ENCODE peak calls at places on chromosome 19, in four cellular contexts. C is EL, E is right cardiac atrium, R is amygdala. Q is an unnamed sample.

GRCh38 chr19:43997631-43998290 is 5.0 kb upstream of the ZNF230 start:
- DNase-seq in C (peak; percentile 35), E (peak; percentile 53), R (no peak), Q (peak; percentile 50)

GRCh38 chr19:34598217-34599155 is 78.5 kb downstream of the SCGB2B2 start:
- DNase-seq in C (no peak), E (peak; percentile 54), R (no peak), Q (no peak)

GRCh38 chr19:32342695-32343094 is 2.7 kb upstream of the ZNF507 start:
- DNase-seq in C (no peak), E (no peak), R (no peak), Q (no peak)

GRCh38 chr19:50377517-50377916 is 1.3 kb downstream of the NR1H2 start:
- DNase-seq in C (no peak), E (no peak), R (no peak), Q (no peak)

GRCh38 chr19:48510421-48511268 is 990 bp downstream of the LMTK3 start:
- DNase-seq in C (peak; percentile 57), E (peak; percentile 86), R (peak; percentile 77), Q (peak; percentile 79)

GRCh38 chr19:15452111-15453047 is 2.6 kb upstream of the WIZ start:
- DNase-seq in C (peak; percentile 59), E (peak; percentile 98), R (no peak), Q (peak; percentile 95)

GRCh38 chr19:45682117-45682516 is 9.6 kb downstream of the SNRPD2 start:
- DNase-seq in C (no peak), E (no peak), R (no peak), Q (no peak)

GRCh38 chr19:1605236-1606137 is at the start of gene UQCR11:
- DNase-seq in C (peak; percentile 96), E (peak; percentile 98), R (peak; percentile 89), Q (peak; percentile 97)

GRCh38 chr19:47020132-47020805 is 632 bp downstream of the NPAS1 start:
- DNase-seq in C (peak; percentile 30), E (no peak), R (no peak), Q (no peak)

GRCh38 chr19:39030854-39031367 is 1.4 kb downstream of the FBXO27 start:
- DNase-seq in C (no peak), E (no peak), R (no peak), Q (no peak)

GRCh38 chr19:29843180-29844051 is 31.6 kb downstream of the CCNE1 start:
- DNase-seq in C (no peak), E (peak; percentile 88), R (no peak), Q (peak; percentile 38)

GRCh38 chr19:38831142-38831605 is 420 bp downstream of the ECH1 start:
- DNase-seq in C (peak; percentile 99), E (peak; percentile 87), R (no peak), Q (peak; percentile 70)

GRCh38 chr19:13718733-13719132 is 45.6 kb upstream of the MRI1 start:
- DNase-seq in C (peak; percentile 77), E (peak; percentile 65), R (peak; percentile 26), Q (peak; percentile 46)

GRCh38 chr19:14505488-14506239 is 9.7 kb upstream of the GIPC1 start:
- DNase-seq in C (peak; percentile 98), E (peak; percentile 79), R (no peak), Q (peak; percentile 50)

GRCh38 chr19:5292843-5293606 is 47.6 kb downstream of the PTPRS start:
- DNase-seq in C (peak; percentile 80), E (peak; percentile 90), R (peak; percentile 53), Q (peak; percentile 72)

GRCh38 chr19:2244486-2244885 is 4.6 kb upstream of the AMH start:
- DNase-seq in C (no peak), E (no peak), R (no peak), Q (no peak)

GRCh38 chr19:21133633-21134032 is 8.2 kb upstream of the ZNF431 start:
- DNase-seq in C (no peak), E (no peak), R (no peak), Q (no peak)

GRCh38 chr19:57362419-57362818 is 932 bp upstream of the TRAPPC2B start:
- DNase-seq in C (no peak), E (no peak), R (no peak), Q (no peak)

GRCh38 chr19:38196948-38197656 is 26.9 kb downstream of the DPF1 start:
- DNase-seq in C (no peak), E (no peak), R (no peak), Q (no peak)

GRCh38 chr19:31274964-31275319 is 74.3 kb downstream of the TSHZ3 start:
- DNase-seq in C (no peak), E (no peak), R (no peak), Q (no peak)

GRCh38 chr19:17242431-17243208 is 3.1 kb downstream of the NR2F6 start:
- DNase-seq in C (no peak), E (no peak), R (no peak), Q (no peak)

Q was measured in left cardiac atrium.